ENCODE peak calls at places on chromosomes 11 and 22, in six cellular contexts. One of them, this sample, is unnamed. For H3K79me1 and H3K36me3, the result is how much of the 10 kb centered on the place peaks cover.

GRCh38 chr11:3916962-3917361 is 61.5 kb downstream of the STIM1 start:
- DNase-seq in IMR-90: no peak
- DNase-seq in neuronal stem cell: no peak
- DNase-seq in H1: no peak
- DNase-seq in mesendoderm: no peak
- DNase-seq in trophoblast cell: no peak
- DNase-seq in this sample: no peak

GRCh38 chr11:24406980-24407379 is 89.9 kb upstream of the LUZP2 start:
- DNase-seq in IMR-90: no peak
- DNase-seq in neuronal stem cell: no peak
- DNase-seq in H1: no peak
- DNase-seq in mesendoderm: no peak
- DNase-seq in trophoblast cell: no peak
- DNase-seq in this sample: no peak

GRCh38 chr11:74094393-74094792 is 76.4 kb downstream of the C2CD3 start:
- DNase-seq in IMR-90: no peak
- DNase-seq in neuronal stem cell: no peak
- DNase-seq in H1: no peak
- DNase-seq in mesendoderm: peak
- DNase-seq in trophoblast cell: no peak
- DNase-seq in this sample: no peak

GRCh38 chr11:65169164-65169641 is 830 bp upstream of the SPDYC start:
- DNase-seq in IMR-90: peak
- DNase-seq in neuronal stem cell: no peak
- DNase-seq in H1: no peak
- DNase-seq in mesendoderm: no peak
- DNase-seq in trophoblast cell: no peak
- DNase-seq in this sample: peak

GRCh38 chr22:46569848-46570695 is 32.7 kb upstream of the CELSR1 start:
- DNase-seq in IMR-90: no peak
- DNase-seq in neuronal stem cell: no peak
- DNase-seq in H1: no peak
- DNase-seq in mesendoderm: no peak
- DNase-seq in trophoblast cell: peak
- DNase-seq in this sample: no peak

GRCh38 chr11:85170184-85170583 is 457.0 kb downstream of the DLG2 start:
- DNase-seq in IMR-90: peak
- DNase-seq in neuronal stem cell: no peak
- DNase-seq in H1: peak
- DNase-seq in mesendoderm: peak
- DNase-seq in trophoblast cell: peak
- DNase-seq in this sample: peak

GRCh38 chr22:21042978-21043855 is 2.5 kb upstream of the LRRC74B start:
- DNase-seq in IMR-90: no peak
- DNase-seq in neuronal stem cell: no peak
- DNase-seq in H1: no peak
- DNase-seq in mesendoderm: no peak
- DNase-seq in trophoblast cell: no peak
- DNase-seq in this sample: peak

GRCh38 chr22:43346521-43346929 is 3.4 kb upstream of the SCUBE1 start:
- DNase-seq in IMR-90: no peak
- DNase-seq in neuronal stem cell: peak
- DNase-seq in H1: peak
- DNase-seq in mesendoderm: peak
- DNase-seq in trophoblast cell: peak
- DNase-seq in this sample: peak

GRCh38 chr22:49237279-49237678 is 590.4 kb downstream of the BRD1 start:
- DNase-seq in IMR-90: no peak
- DNase-seq in neuronal stem cell: no peak
- DNase-seq in H1: no peak
- DNase-seq in mesendoderm: no peak
- DNase-seq in trophoblast cell: no peak
- DNase-seq in this sample: no peak

GRCh38 chr11:32012066-32012465 is 78.8 kb upstream of the RCN1 start:
- DNase-seq in IMR-90: no peak
- DNase-seq in neuronal stem cell: no peak
- DNase-seq in H1: no peak
- DNase-seq in mesendoderm: no peak
- DNase-seq in trophoblast cell: no peak
- DNase-seq in this sample: no peak

GRCh38 chr22:48923909-48924475 is 903.7 kb downstream of the BRD1 start:
- DNase-seq in IMR-90: no peak
- DNase-seq in neuronal stem cell: no peak
- DNase-seq in H1: no peak
- DNase-seq in mesendoderm: no peak
- DNase-seq in trophoblast cell: no peak
- DNase-seq in this sample: no peak

GRCh38 chr22:43006753-43007152 is 8.2 kb downstream of the PACSIN2 start:
- DNase-seq in IMR-90: no peak
- DNase-seq in neuronal stem cell: no peak
- DNase-seq in H1: no peak
- DNase-seq in mesendoderm: no peak
- DNase-seq in trophoblast cell: peak
- DNase-seq in this sample: no peak

GRCh38 chr11:68398870-68399865 is 61.4 kb upstream of the PPP6R3 start:
- DNase-seq in IMR-90: no peak
- DNase-seq in neuronal stem cell: no peak
- DNase-seq in H1: no peak
- DNase-seq in mesendoderm: no peak
- DNase-seq in trophoblast cell: no peak
- DNase-seq in this sample: no peak

GRCh38 chr11:15327786-15328231 is 213.1 kb downstream of the INSC start:
- DNase-seq in IMR-90: peak
- DNase-seq in neuronal stem cell: peak
- DNase-seq in H1: peak
- DNase-seq in mesendoderm: peak
- DNase-seq in trophoblast cell: no peak
- DNase-seq in this sample: peak

DNA sequence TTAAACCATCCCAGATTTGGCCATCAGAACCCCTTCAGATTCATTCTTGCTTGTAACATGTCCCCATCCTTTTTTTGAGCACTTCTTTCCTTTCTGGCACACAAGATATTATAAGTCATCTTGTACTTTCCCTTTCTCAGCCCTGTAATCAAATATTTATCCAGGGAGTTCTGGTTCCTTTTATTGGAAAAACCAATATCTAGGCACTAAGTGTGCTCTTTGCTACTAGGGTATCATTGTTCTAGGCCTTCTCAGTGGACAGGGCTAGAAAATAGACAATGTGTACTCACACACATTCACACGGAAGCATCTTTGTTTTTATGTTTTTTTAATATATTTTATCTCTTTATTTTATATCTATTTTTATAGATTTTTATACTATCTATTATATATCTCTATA is 47.3 kb downstream of the ARL14EP start:
- DNase-seq in IMR-90: no peak
- DNase-seq in neuronal stem cell: no peak
- DNase-seq in H1: no peak
- DNase-seq in mesendoderm: no peak
- DNase-seq in trophoblast cell: no peak
- DNase-seq in this sample: no peak
- H3K79me1 ChIP-seq in IMR-90: under half
- H3K79me1 ChIP-seq in neuronal stem cell: under half
- H3K79me1 ChIP-seq in H1: under half
- H3K79me1 ChIP-seq in mesendoderm: under half
- H3K79me1 ChIP-seq in trophoblast cell: under half
- H3K79me1 ChIP-seq in this sample: under half

GRCh38 chr11:35183526-35183925 is 44.6 kb downstream of the CD44 start:
- DNase-seq in IMR-90: no peak
- DNase-seq in neuronal stem cell: no peak
- DNase-seq in H1: no peak
- DNase-seq in mesendoderm: no peak
- DNase-seq in trophoblast cell: no peak
- DNase-seq in this sample: no peak
- H3K36me3 ChIP-seq in IMR-90: half or more
- H3K36me3 ChIP-seq in neuronal stem cell: under half
- H3K36me3 ChIP-seq in H1: under half
- H3K36me3 ChIP-seq in mesendoderm: under half
- H3K36me3 ChIP-seq in trophoblast cell: under half
- H3K36me3 ChIP-seq in this sample: under half

GRCh38 chr22:17927062-17927461 is 97.3 kb downstream of the MICAL3 start:
- DNase-seq in IMR-90: no peak
- DNase-seq in neuronal stem cell: no peak
- DNase-seq in H1: no peak
- DNase-seq in mesendoderm: no peak
- DNase-seq in trophoblast cell: no peak
- DNase-seq in this sample: no peak

GRCh38 chr22:17931400-17931825 is 92.9 kb downstream of the MICAL3 start:
- DNase-seq in IMR-90: no peak
- DNase-seq in neuronal stem cell: no peak
- DNase-seq in H1: no peak
- DNase-seq in mesendoderm: no peak
- DNase-seq in trophoblast cell: no peak
- DNase-seq in this sample: no peak

GRCh38 chr22:17928391-17928790 is 96.0 kb downstream of the MICAL3 start:
- DNase-seq in IMR-90: no peak
- DNase-seq in neuronal stem cell: no peak
- DNase-seq in H1: no peak
- DNase-seq in mesendoderm: no peak
- DNase-seq in trophoblast cell: peak
- DNase-seq in this sample: peak

GRCh38 chr22:17929909-17930308 is 94.5 kb downstream of the MICAL3 start:
- DNase-seq in IMR-90: no peak
- DNase-seq in neuronal stem cell: no peak
- DNase-seq in H1: no peak
- DNase-seq in mesendoderm: no peak
- DNase-seq in trophoblast cell: no peak
- DNase-seq in this sample: no peak

GRCh38 chr22:17930455-17931313 is 93.7 kb downstream of the MICAL3 start:
- DNase-seq in IMR-90: no peak
- DNase-seq in neuronal stem cell: no peak
- DNase-seq in H1: no peak
- DNase-seq in mesendoderm: no peak
- DNase-seq in trophoblast cell: no peak
- DNase-seq in this sample: no peak
- H3K79me1 ChIP-seq in IMR-90: under half
- H3K79me1 ChIP-seq in neuronal stem cell: under half
- H3K79me1 ChIP-seq in H1: under half
- H3K79me1 ChIP-seq in mesendoderm: under half
- H3K79me1 ChIP-seq in trophoblast cell: under half
- H3K79me1 ChIP-seq in this sample: under half

GRCh38 chr11:27471588-27472397 is 797 bp downstream of the LGR4 start:
- DNase-seq in IMR-90: no peak
- DNase-seq in neuronal stem cell: peak
- DNase-seq in H1: no peak
- DNase-seq in mesendoderm: peak
- DNase-seq in trophoblast cell: peak
- DNase-seq in this sample: peak
- H3K36me3 ChIP-seq in IMR-90: under half
- H3K36me3 ChIP-seq in neuronal stem cell: under half
- H3K36me3 ChIP-seq in H1: under half
- H3K36me3 ChIP-seq in mesendoderm: under half
- H3K36me3 ChIP-seq in trophoblast cell: under half
- H3K36me3 ChIP-seq in this sample: under half

DNA sequence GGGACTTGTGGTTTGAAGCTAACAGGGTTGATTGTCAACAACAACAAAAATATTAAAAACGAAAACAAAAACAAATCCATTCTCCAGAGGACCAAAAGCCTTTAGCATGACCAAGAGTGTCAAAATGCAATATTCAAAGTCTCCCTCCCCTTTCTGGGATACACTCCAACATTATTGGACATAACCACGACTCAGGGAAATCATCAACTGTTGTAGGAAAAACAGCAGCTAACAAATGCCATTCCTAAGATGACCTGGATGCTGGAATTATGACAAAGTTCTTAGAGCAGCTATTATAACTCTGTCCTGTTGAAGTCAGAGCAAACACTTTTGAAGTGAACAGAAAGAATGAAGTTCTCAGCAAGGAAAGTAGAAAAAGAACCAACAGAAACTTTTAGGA is 143.0 kb downstream of the TMEM135 start:
- DNase-seq in IMR-90: peak
- DNase-seq in neuronal stem cell: no peak
- DNase-seq in H1: no peak
- DNase-seq in mesendoderm: no peak
- DNase-seq in trophoblast cell: no peak
- DNase-seq in this sample: peak
- H3K79me1 ChIP-seq in IMR-90: under half
- H3K79me1 ChIP-seq in neuronal stem cell: under half
- H3K79me1 ChIP-seq in H1: under half
- H3K79me1 ChIP-seq in mesendoderm: under half
- H3K79me1 ChIP-seq in trophoblast cell: under half
- H3K79me1 ChIP-seq in this sample: under half